ENCODE peak calls at places on chromosomes 12 and 14, in four cellular contexts. Q, E, Z and U are unnamed samples.

GRCh38 chr12:74415633-74416032 is 122.0 kb upstream of the ATXN7L3B start:
- DNase-seq in Q (peak; percentile 37), E (peak; percentile 49), Z (peak; percentile 62), U (peak; percentile 37)

GRCh38 chr12:121789800-121790748 is 3.4 kb downstream of the RHOF start:
- DNase-seq in Q (no peak), E (no peak), Z (peak; percentile 67), U (no peak)

GRCh38 chr12:12036901-12037300 is 33.8 kb upstream of the BCL2L14 start:
- DNase-seq in Q (no peak), E (no peak), Z (no peak), U (no peak)

GRCh38 chr12:122467983-122468382 is 32.7 kb downstream of the ZCCHC8 start:
- DNase-seq in Q (no peak), E (no peak), Z (no peak), U (no peak)

GRCh38 chr14:61653507-61653906 is 41.8 kb upstream of the HIF1A start:
- DNase-seq in Q (no peak), E (no peak), Z (no peak), U (no peak)

GRCh38 chr14:39488600-39488999 is 56.4 kb upstream of the FBXO33 start:
- DNase-seq in Q (no peak), E (no peak), Z (peak; percentile 93), U (no peak)

GRCh38 chr12:16685107-16685506 is 79.1 kb upstream of the LMO3 start:
- DNase-seq in Q (no peak), E (no peak), Z (peak; percentile 12), U (no peak)

GRCh38 chr14:93752980-93753561 is 35.2 kb downstream of the PRIMA1 start:
- DNase-seq in Q (no peak), E (no peak), Z (no peak), U (no peak)

GRCh38 chr14:60760648-60761364 is 26.2 kb downstream of the MNAT1 start:
- DNase-seq in Q (no peak), E (peak; percentile 71), Z (peak; percentile 89), U (no peak)

GRCh38 chr14:38339704-38340103 is 83.8 kb upstream of the CLEC14A start:
- DNase-seq in Q (no peak), E (no peak), Z (no peak), U (no peak)

GRCh38 chr12:110279561-110279960 is 1.5 kb upstream of the ATP2A2 start:
- DNase-seq in Q (no peak), E (no peak), Z (peak; percentile 24), U (no peak)

GRCh38 chr14:104390221-104390931 is 189.2 kb upstream of the C14orf180 start:
- DNase-seq in Q (no peak), E (no peak), Z (no peak), U (no peak)

GRCh38 chr12:68428724-68429580 is 96.8 kb upstream of the MDM1 start:
- DNase-seq in Q (no peak), E (no peak), Z (no peak), U (no peak)

GRCh38 chr12:79776111-79776510 is 85.3 kb upstream of the PAWR start:
- DNase-seq in Q (no peak), E (no peak), Z (no peak), U (no peak)

GRCh38 chr14:50037837-50038236 is 78.5 kb downstream of the VCPKMT start:
- DNase-seq in Q (peak; percentile 23), E (no peak), Z (no peak), U (no peak)

GRCh38 chr12:92007787-92008186 is 137.9 kb downstream of the BTG1 start:
- DNase-seq in Q (no peak), E (no peak), Z (peak; percentile 14), U (no peak)

GRCh38 chr14:22420598-22421186 is 168.3 kb downstream of the DAD1 start:
- DNase-seq in Q (no peak), E (no peak), Z (no peak), U (no peak)

GRCh38 chr12:125633686-125634085 is 568.5 kb downstream of the AACS start:
- DNase-seq in Q (no peak), E (no peak), Z (no peak), U (no peak)

GRCh38 chr14:78153069-78153351 is 17.2 kb upstream of the NRXN3 start:
- DNase-seq in Q (no peak), E (no peak), Z (no peak), U (no peak)

GRCh38 chr12:42426733-42427132 is 100.8 kb downstream of the PPHLN1 start:
- DNase-seq in Q (peak; percentile 94), E (peak; percentile 49), Z (peak; percentile 60), U (no peak)

GRCh38 chr12:130198663-130199060 is 36.4 kb downstream of the FZD10 start:
- DNase-seq in Q (no peak), E (no peak), Z (no peak), U (no peak)

GRCh38 chr12:68667286-68667685 is 19.5 kb upstream of the NUP107 start:
- DNase-seq in Q (no peak), E (no peak), Z (no peak), U (no peak)

GRCh38 chr12:25071366-25071765 is 122.5 kb upstream of the BCAT1 start:
- DNase-seq in Q (no peak), E (no peak), Z (no peak), U (no peak)

GRCh38 chr12:68446896-68447806 is 115.0 kb upstream of the MDM1 start:
- DNase-seq in Q (no peak), E (no peak), Z (peak; percentile 79), U (no peak)

GRCh38 chr12:11709513-11709912 is 60.0 kb downstream of the ETV6 start:
- DNase-seq in Q (no peak), E (no peak), Z (no peak), U (no peak)

GRCh38 chr12:114779203-114779602 is 95.2 kb upstream of the TBX3 start:
- DNase-seq in Q (no peak), E (no peak), Z (no peak), U (no peak)

GRCh38 chr14:35352274-35353233 is 52.0 kb downstream of the NFKBIA start:
- DNase-seq in Q (no peak), E (no peak), Z (no peak), U (no peak)

GRCh38 chr12:68932123-68932700 is 759 bp downstream of the CPM start:
- DNase-seq in Q (no peak), E (no peak), Z (no peak), U (no peak)

GRCh38 chr14:104351849-104352492 is 213.6 kb downstream of the KIF26A start:
- DNase-seq in Q (no peak), E (no peak), Z (no peak), U (no peak)

GRCh38 chr14:95356245-95356850 is 36.6 kb upstream of the CLMN start:
- DNase-seq in Q (no peak), E (no peak), Z (no peak), U (no peak)

GRCh38 chr12:62260733-62261683 is 804 bp downstream of the USP15 start:
- DNase-seq in Q (peak; percentile 90), E (peak; percentile 23), Z (peak; percentile 42), U (no peak)

GRCh38 chr14:65496178-65496993 is 83.9 kb downstream of the FUT8 start:
- DNase-seq in Q (no peak), E (no peak), Z (no peak), U (no peak)

GRCh38 chr14:96094656-96095055 is 55.5 kb downstream of the C14orf132 start:
- DNase-seq in Q (no peak), E (no peak), Z (no peak), U (no peak)

GRCh38 chr12:118060301-118061010 is 523 bp downstream of the WSB2 start:
- DNase-seq in Q (peak; percentile 41), E (no peak), Z (peak; percentile 24), U (no peak)

GRCh38 chr12:92019491-92020277 is 126.0 kb downstream of the BTG1 start:
- DNase-seq in Q (no peak), E (no peak), Z (no peak), U (no peak)

GRCh38 chr12:77062846-77063461 is 2.4 kb downstream of the E2F7 start:
- DNase-seq in Q (peak; percentile 60), E (no peak), Z (no peak), U (no peak)

GRCh38 chr14:27845902-27846301 is 920.7 kb upstream of the FOXG1 start:
- DNase-seq in Q (no peak), E (no peak), Z (no peak), U (no peak)

DNA sequence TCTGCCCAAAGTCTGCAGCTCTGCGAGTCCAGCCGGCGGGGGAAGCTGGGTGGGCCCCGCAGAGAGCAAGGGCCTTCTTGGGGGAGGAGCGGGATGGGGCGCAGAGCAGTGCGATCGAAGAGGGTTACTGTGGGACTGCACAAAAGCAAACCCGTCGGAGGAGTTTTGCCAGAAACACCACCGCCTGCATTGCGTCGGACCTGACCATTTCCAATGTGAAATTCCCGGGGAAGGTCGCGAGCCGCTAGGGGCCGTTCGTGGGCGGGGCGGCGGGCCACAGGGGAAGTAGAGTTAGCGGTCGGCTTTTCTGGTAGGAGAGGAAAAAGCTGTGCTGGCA is 340 bp upstream of the KCNA1 start:
- DNase-seq in Q (no peak), E (no peak), Z (peak; percentile 54), U (no peak)
- TF ChIP-seq EZH2 in Q (no peak), E (no peak), Z (peak; percentile 22), U (no peak)

GRCh38 chr14:51507556-51508511 is 143.9 kb upstream of the FRMD6 start:
- DNase-seq in Q (no peak), E (no peak), Z (no peak), U (no peak)
- TF ChIP-seq POLR2AphosphoS5 in Q (no peak), E (no peak), Z (no peak), U (peak; percentile 15)

DNA sequence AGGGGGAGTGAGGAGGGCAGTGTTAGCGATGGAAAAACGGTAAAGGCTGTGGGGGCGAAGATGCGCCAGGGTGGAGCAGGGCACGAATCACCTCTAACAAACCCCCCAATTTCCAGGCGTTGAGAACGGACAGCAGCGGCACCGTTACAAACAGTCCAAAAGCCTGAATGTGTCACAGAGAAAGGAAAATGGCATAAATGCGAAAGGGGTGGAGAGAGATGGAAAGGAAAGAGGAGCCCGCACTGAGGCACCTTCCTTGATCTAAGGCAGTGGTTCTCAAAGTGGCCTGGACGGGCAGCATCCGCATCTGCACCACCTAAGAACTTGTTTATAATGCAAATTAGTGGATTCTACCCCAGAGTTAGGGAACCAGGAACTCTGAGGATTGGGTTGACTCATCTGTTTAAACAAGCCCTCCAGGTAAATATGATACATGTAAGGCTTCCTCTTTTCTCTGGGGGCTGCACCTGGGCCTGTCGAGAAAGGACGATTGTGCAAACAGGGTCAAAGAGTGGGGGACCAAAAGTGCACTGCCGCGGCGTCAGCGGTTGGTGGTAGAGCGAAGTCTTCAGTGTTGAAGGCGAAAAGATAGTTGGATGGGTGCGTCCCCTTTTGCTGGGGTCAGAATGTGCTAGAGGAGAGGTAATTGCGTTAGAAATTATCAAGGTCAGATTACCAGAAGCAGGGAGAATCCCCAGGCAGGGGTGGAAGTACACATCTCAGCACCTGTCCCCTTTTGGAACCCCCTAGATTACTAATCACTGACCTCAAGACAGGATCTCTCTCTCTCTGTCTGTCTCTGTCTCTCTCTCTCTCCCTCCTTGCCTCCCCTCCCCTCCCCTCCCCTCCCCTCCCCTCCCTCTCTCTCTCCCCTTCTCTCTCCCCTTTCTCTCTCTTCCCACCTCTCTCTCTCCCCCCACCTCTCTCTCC is 1.3 kb upstream of the KCNH5 start:
- DNase-seq in Q (no peak), E (no peak), Z (peak; percentile 68), U (no peak)
- TF ChIP-seq EZH2 in Q (no peak), E (no peak), Z (peak; percentile 38), U (peak; percentile 55)

DNA sequence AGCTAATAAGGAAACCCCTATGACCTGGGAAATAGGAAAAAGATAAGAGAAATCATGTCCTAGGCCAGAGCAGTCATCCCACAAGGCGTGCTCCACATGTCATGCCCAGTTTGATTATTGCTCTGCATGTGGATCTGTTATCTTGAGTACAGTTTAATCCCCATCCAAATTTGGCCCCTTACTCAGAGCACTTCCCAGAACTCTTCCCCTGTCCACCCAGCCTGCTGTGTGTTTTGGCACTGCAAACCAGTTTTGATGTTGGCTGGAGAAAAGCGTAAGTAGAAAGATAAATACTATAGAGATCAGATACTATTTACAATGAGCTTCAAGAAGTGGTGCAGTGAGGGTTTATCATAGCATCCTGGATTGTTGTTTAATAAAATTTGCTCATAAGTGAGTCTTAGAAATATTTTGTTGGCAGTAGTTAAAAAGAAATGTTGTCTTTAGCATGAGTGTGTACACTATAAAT is 83.8 kb downstream of the PTPRB start:
- DNase-seq in Q (no peak), E (no peak), Z (no peak), U (no peak)
- TF ChIP-seq POLR2AphosphoS5 in Q (no peak), E (no peak), Z (no peak), U (no peak)